ENCODE peak calls at places on chromosomes 5 and 9, in four cellular contexts. B is ovary, V is psoas muscle, M is IMR-90. P is an unnamed sample.

GRCh38 chr9:7536310-7536939 is 263.2 kb downstream of the DMAC1 start:
- DNase-seq in B (no peak), M (peak), V (no peak), P (peak)

GRCh38 chr5:141373673-141374317 is at the start of gene PCDHGA6:
- DNase-seq in V (no peak), M (peak), B (no peak), P (peak)

GRCh38 chr5:72107874-72108199 is 562 bp downstream of the MAP1B start:
- DNase-seq in B (peak), M (no peak), V (peak), P (peak)

GRCh38 chr9:134776080-134776796 is 104.4 kb upstream of the FCN2 start:
- DNase-seq in B (no peak), V (no peak), M (peak), P (no peak)

GRCh38 chr9:36551868-36552267 is 20.8 kb upstream of the MELK start:
- DNase-seq in B (no peak), M (no peak), V (no peak), P (no peak)

GRCh38 chr5:176547811-176548210 is 1.3 kb upstream of the CDHR2 start:
- DNase-seq in M (no peak), V (no peak), B (no peak), P (peak)

GRCh38 chr9:136711751-136712689 is at the start of gene DIPK1B:
- DNase-seq in B (no peak), V (no peak), M (no peak), P (no peak)

GRCh38 chr5:173327084-173327947 is 898 bp downstream of the STC2 start:
- DNase-seq in V (no peak), M (peak), B (no peak), P (peak)

GRCh38 chr5:122959740-122960450 is 76.6 kb downstream of the PPIC start:
- DNase-seq in B (no peak), M (no peak), V (no peak), P (no peak)

GRCh38 chr9:114777841-114778240 is 28.0 kb downstream of the TNFSF15 start:
- DNase-seq in B (no peak), V (no peak), M (no peak), P (no peak)

GRCh38 chr5:64210866-64211265 is 45.2 kb downstream of the RNF180 start:
- DNase-seq in M (peak), B (no peak), V (no peak), P (peak)

GRCh38 chr9:111891910-111892499 is 4.6 kb upstream of the UGCG start:
- DNase-seq in B (no peak), M (no peak), V (no peak), P (peak)

GRCh38 chr5:131966551-131966950 is 21.1 kb upstream of the MEIKIN start:
- DNase-seq in V (no peak), M (no peak), B (no peak), P (no peak)

GRCh38 chr9:89477811-89478583 is 19.9 kb downstream of the SEMA4D start:
- DNase-seq in B (peak), M (peak), V (no peak), P (no peak)

GRCh38 chr9:73348485-73348884 is 196.8 kb downstream of the ANXA1 start:
- DNase-seq in B (no peak), M (no peak), V (no peak), P (peak)

GRCh38 chr5:125112196-125112595 is 365.8 kb upstream of the ZNF608 start:
- DNase-seq in V (no peak), B (no peak), M (peak), P (no peak)

GRCh38 chr5:142915840-142916424 is 145.8 kb downstream of the ARHGAP26 start:
- DNase-seq in V (no peak), B (no peak), M (peak), P (peak)

GRCh38 chr5:150579462-150580400 is 60.7 kb upstream of the SYNPO start:
- DNase-seq in V (no peak), M (no peak), B (no peak), P (no peak)

GRCh38 chr5:87121315-87122170 is 146.1 kb upstream of the RASA1 start:
- DNase-seq in B (no peak), V (no peak), M (peak), P (peak)

GRCh38 chr9:32603914-32604852 is 31.2 kb upstream of the NDUFB6 start:
- DNase-seq in V (no peak), M (no peak), B (no peak), P (peak)

GRCh38 chr5:179345429-179346321 is at the start of gene ADAMTS2:
- DNase-seq in B (peak), V (peak), M (peak), P (no peak)

GRCh38 chr5:43396762-43397304 is 15.4 kb downstream of the CCL28 start:
- DNase-seq in B (peak), M (no peak), V (peak), P (peak)

GRCh38 chr5:64213568-64213967 is 47.9 kb downstream of the RNF180 start:
- DNase-seq in V (no peak), B (no peak), M (no peak), P (no peak)

GRCh38 chr9:97501972-97502221 is 431 bp downstream of the TMOD1 start:
- DNase-seq in B (no peak), V (no peak), M (no peak), P (no peak)

GRCh38 chr5:9122528-9122927 is 423.3 kb downstream of the SEMA5A start:
- DNase-seq in B (no peak), V (no peak), M (no peak), P (no peak)

GRCh38 chr5:96733771-96734498 is 71.8 kb downstream of the CAST start:
- DNase-seq in M (peak), V (no peak), B (no peak), P (peak)

GRCh38 chr9:33130501-33130900 is 36.6 kb downstream of the B4GALT1 start:
- DNase-seq in B (no peak), M (peak), V (no peak), P (peak)

GRCh38 chr5:17182966-17183365 is 34.5 kb upstream of the BASP1 start:
- DNase-seq in B (no peak), M (peak), V (no peak), P (no peak)

GRCh38 chr9:128335914-128336313 is 4.4 kb upstream of the SLC27A4 start:
- DNase-seq in M (no peak), V (no peak), B (no peak), P (no peak)

GRCh38 chr5:169979871-169980270 is 424 bp downstream of the INSYN2B start:
- DNase-seq in B (no peak), M (peak), V (no peak), P (no peak)

GRCh38 chr9:91043786-91044185 is 242.2 kb downstream of the SYK start:
- DNase-seq in B (no peak), V (no peak), M (no peak), P (no peak)

GRCh38 chr9:91043041-91043740 is 241.6 kb downstream of the SYK start:
- DNase-seq in B (peak), M (no peak), V (no peak), P (no peak)

GRCh38 chr9:91044354-91044753 is 242.7 kb downstream of the SYK start:
- DNase-seq in V (no peak), B (no peak), M (no peak), P (no peak)

GRCh38 chr9:91042024-91042423 is 240.4 kb downstream of the SYK start:
- DNase-seq in B (no peak), V (no peak), M (no peak), P (no peak)

DNA sequence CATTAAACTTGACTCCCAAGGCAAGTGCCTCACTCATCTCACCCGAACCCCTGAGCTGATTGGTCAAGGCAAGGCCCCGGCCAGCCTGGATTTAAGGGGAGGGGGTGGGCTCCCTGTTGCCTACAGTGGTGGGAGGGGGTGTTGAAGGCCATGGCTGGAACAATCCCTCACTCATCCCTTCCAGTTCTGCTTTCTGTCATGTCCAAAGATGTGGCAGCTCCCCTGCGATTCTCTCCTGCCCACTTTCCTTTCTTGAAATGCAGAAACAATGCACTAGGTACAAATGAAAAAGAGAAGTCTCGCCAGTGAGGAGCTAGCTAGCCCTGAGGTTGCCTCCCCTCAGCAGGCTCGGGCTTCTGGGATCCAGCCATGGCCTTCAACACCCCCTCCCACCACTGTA is 240.9 kb downstream of the SYK start:
- DNase-seq in B (no peak), M (no peak), V (no peak), P (no peak)
- TF ChIP-seq CTCF in B (no peak), M (no peak), V (no peak), P (no peak)

DNA sequence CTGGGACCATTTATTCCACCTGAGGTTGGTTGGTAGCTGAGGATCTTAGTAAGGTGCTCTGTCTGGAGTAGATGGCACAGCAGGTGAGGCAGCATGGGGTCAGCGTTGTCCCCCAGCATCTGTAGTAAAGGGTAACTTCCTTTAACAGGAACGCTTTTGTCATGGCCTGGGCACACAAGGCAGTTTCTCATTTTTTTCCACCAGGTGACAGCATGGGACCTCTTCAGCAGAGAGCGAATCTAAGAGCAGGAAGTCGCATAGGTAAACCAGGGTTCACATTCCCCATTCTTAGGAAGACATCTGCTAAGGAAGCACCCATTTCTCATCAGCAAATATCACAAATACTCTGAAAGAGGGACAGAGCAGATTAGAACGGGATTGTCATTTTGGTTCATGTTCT is 56.5 kb downstream of the GPR107 start:
- DNase-seq in B (no peak), M (no peak), V (no peak), P (no peak)
- TF ChIP-seq CTCF in B (no peak), M (peak), V (no peak), P (no peak)

DNA sequence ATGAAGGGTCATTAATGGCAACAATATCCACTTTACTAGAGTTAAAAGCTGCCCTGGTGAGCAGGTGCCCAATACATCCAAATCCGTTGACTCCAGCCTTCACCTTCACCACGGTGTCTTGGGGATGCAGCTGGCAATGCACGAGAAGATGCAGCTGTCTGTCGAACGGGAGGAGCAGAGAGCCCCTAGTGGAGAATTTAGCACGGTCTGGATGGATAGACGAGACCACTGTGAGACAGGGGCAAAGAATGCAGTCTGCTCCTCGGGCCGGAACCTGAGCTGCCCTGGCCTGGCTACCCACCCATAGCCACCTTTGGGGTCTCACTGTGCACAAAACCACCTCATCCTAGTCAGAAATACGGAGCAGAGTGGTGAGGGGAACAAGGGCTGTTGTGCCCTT is 35.1 kb downstream of the ADRA1B start:
- DNase-seq in V (no peak), M (peak), B (no peak), P (no peak)
- TF ChIP-seq CTCF in V (no peak), M (peak), B (no peak), P (no peak)

DNA sequence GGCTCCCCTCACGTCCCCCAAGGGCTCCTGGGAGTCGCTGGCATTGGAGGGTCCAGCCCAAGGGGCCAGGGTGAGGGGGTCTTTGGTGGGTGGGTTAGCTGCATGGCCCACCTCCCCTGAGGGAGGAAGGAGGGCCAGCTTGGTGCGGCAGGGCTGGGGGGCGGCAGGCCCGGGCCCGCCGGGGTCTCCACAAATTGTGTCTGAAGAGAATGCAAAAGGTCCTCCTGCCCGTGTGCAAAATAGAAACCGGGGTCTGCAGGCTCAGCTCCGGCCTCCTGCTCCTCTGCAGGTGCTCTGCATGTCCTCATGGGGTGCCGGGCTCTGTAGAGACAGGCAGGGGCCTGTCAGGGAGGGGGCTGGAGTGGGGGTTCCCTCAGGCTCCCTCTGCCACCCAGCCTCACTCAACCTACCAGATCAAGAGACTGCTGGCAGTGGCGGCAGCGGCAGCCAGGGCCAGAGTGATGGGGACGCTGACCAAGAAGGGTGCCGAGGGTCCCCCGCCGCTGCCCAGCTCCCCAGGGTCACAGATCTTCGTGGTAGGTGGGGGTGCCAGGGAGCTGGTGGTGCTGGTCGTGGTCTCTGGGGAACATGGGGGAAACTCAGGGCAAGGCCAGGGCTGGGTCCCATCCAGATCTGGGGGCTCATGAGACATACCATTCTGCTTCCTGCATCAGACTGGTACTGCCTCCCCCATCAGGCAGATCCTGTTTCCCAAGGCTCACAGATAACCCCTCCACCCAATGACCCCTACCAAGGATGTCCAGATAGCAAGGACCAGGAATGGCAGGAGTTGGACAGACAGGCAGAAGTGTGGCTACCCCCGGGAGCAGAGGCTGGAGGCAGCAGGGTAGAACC is 29.2 kb upstream of the ENHO start:
- DNase-seq in V (no peak), B (no peak), M (no peak), P (no peak)
- TF ChIP-seq CTCF in V (no peak), B (no peak), M (no peak), P (no peak)